ENCODE peak calls at places on chromosomes 12 and 14, in eight cellular contexts. One of them, this sample, is unnamed.

GRCh38 chr12:54993181-54993835 is 8.7 kb upstream of the TESPA1 start:
- DNase-seq in H1: no peak
- DNase-seq in mammary epithelial cell: peak; percentile 41
- DNase-seq in GM10248: peak; percentile 64
- DNase-seq in left lung: no peak
- DNase-seq in fibroblast of the aortic adventitia: peak; percentile 73
- DNase-seq in psoas muscle: no peak
- DNase-seq in AG04449: peak; percentile 4
- DNase-seq in this sample: peak; percentile 20

GRCh38 chr12:126999352-126999751 is 1267.6 kb upstream of the TMEM132C start:
- DNase-seq in mammary epithelial cell: no peak
- DNase-seq in left lung: no peak
- DNase-seq in fibroblast of the aortic adventitia: no peak
- DNase-seq in GM10248: no peak
- DNase-seq in H1: no peak
- DNase-seq in psoas muscle: no peak
- DNase-seq in AG04449: no peak
- DNase-seq in this sample: no peak

GRCh38 chr14:70087380-70087697 is 101.4 kb downstream of the SLC8A3 start:
- DNase-seq in GM10248: no peak
- DNase-seq in left lung: no peak
- DNase-seq in psoas muscle: no peak
- DNase-seq in fibroblast of the aortic adventitia: no peak
- DNase-seq in AG04449: no peak
- DNase-seq in mammary epithelial cell: no peak
- DNase-seq in H1: no peak
- DNase-seq in this sample: no peak

GRCh38 chr14:49405291-49405690 is 180.9 kb downstream of the RPS29 start:
- DNase-seq in left lung: no peak
- DNase-seq in GM10248: no peak
- DNase-seq in mammary epithelial cell: peak; percentile 43
- DNase-seq in AG04449: peak; percentile 46
- DNase-seq in H1: no peak
- DNase-seq in fibroblast of the aortic adventitia: peak; percentile 55
- DNase-seq in psoas muscle: no peak
- DNase-seq in this sample: peak; percentile 30

GRCh38 chr12:110917467-110917866 is 2.9 kb downstream of the MYL2 start:
- DNase-seq in fibroblast of the aortic adventitia: peak; percentile 80
- DNase-seq in psoas muscle: no peak
- DNase-seq in left lung: no peak
- DNase-seq in mammary epithelial cell: peak; percentile 73
- DNase-seq in GM10248: no peak
- DNase-seq in H1: no peak
- DNase-seq in AG04449: no peak
- DNase-seq in this sample: no peak

GRCh38 chr14:95348395-95349080 is 28.8 kb upstream of the CLMN start:
- DNase-seq in fibroblast of the aortic adventitia: no peak
- DNase-seq in left lung: no peak
- DNase-seq in AG04449: no peak
- DNase-seq in GM10248: no peak
- DNase-seq in psoas muscle: no peak
- DNase-seq in H1: no peak
- DNase-seq in mammary epithelial cell: no peak
- DNase-seq in this sample: no peak

GRCh38 chr14:101632520-101632919 is 71.2 kb downstream of the DIO3 start:
- DNase-seq in psoas muscle: no peak
- DNase-seq in AG04449: no peak
- DNase-seq in GM10248: no peak
- DNase-seq in fibroblast of the aortic adventitia: no peak
- DNase-seq in left lung: no peak
- DNase-seq in H1: no peak
- DNase-seq in mammary epithelial cell: no peak
- DNase-seq in this sample: no peak

GRCh38 chr12:52756281-52756960 is 20.7 kb downstream of the KRT76 start:
- DNase-seq in mammary epithelial cell: no peak
- DNase-seq in psoas muscle: no peak
- DNase-seq in fibroblast of the aortic adventitia: no peak
- DNase-seq in AG04449: no peak
- DNase-seq in GM10248: no peak
- DNase-seq in H1: no peak
- DNase-seq in left lung: no peak
- DNase-seq in this sample: no peak

GRCh38 chr14:33669111-33669510 is 281.8 kb downstream of the EGLN3 start:
- DNase-seq in fibroblast of the aortic adventitia: peak; percentile 53
- DNase-seq in H1: no peak
- DNase-seq in AG04449: no peak
- DNase-seq in mammary epithelial cell: no peak
- DNase-seq in psoas muscle: no peak
- DNase-seq in GM10248: no peak
- DNase-seq in left lung: no peak
- DNase-seq in this sample: no peak

GRCh38 chr14:102255401-102256190 is 49.4 kb downstream of the MOK start:
- DNase-seq in mammary epithelial cell: no peak
- DNase-seq in left lung: no peak
- DNase-seq in GM10248: no peak
- DNase-seq in AG04449: no peak
- DNase-seq in H1: no peak
- DNase-seq in fibroblast of the aortic adventitia: peak; percentile 86
- DNase-seq in psoas muscle: no peak
- DNase-seq in this sample: no peak

GRCh38 chr12:75713434-75713833 is 202.0 kb upstream of the KRR1 start:
- DNase-seq in mammary epithelial cell: no peak
- DNase-seq in psoas muscle: no peak
- DNase-seq in AG04449: no peak
- DNase-seq in fibroblast of the aortic adventitia: no peak
- DNase-seq in GM10248: no peak
- DNase-seq in left lung: no peak
- DNase-seq in H1: no peak
- DNase-seq in this sample: no peak

GRCh38 chr12:16602412-16602811 is 3.5 kb downstream of the LMO3 start:
- DNase-seq in left lung: no peak
- DNase-seq in GM10248: no peak
- DNase-seq in fibroblast of the aortic adventitia: no peak
- DNase-seq in AG04449: no peak
- DNase-seq in psoas muscle: no peak
- DNase-seq in H1: no peak
- DNase-seq in mammary epithelial cell: no peak
- DNase-seq in this sample: no peak

GRCh38 chr14:33692762-33693161 is 258.1 kb downstream of the EGLN3 start:
- DNase-seq in AG04449: peak; percentile 76
- DNase-seq in GM10248: no peak
- DNase-seq in mammary epithelial cell: peak; percentile 52
- DNase-seq in psoas muscle: no peak
- DNase-seq in H1: no peak
- DNase-seq in left lung: no peak
- DNase-seq in fibroblast of the aortic adventitia: peak; percentile 94
- DNase-seq in this sample: peak; percentile 66

GRCh38 chr12:123398918-123399617 is 15.1 kb downstream of the KMT5A start:
- DNase-seq in fibroblast of the aortic adventitia: no peak
- DNase-seq in left lung: no peak
- DNase-seq in psoas muscle: peak; percentile 17
- DNase-seq in AG04449: no peak
- DNase-seq in GM10248: no peak
- DNase-seq in mammary epithelial cell: no peak
- DNase-seq in H1: no peak
- DNase-seq in this sample: no peak

GRCh38 chr12:6914246-6914947 is at the start of gene ENO2:
- DNase-seq in AG04449: no peak
- DNase-seq in psoas muscle: peak; percentile 83
- DNase-seq in H1: no peak
- DNase-seq in mammary epithelial cell: no peak
- DNase-seq in left lung: peak; percentile 92
- DNase-seq in fibroblast of the aortic adventitia: peak; percentile 51
- DNase-seq in GM10248: peak; percentile 89
- DNase-seq in this sample: no peak

GRCh38 chr14:30710870-30711269 is 88.8 kb downstream of the SCFD1 start:
- DNase-seq in H1: no peak
- DNase-seq in psoas muscle: no peak
- DNase-seq in GM10248: no peak
- DNase-seq in mammary epithelial cell: no peak
- DNase-seq in fibroblast of the aortic adventitia: peak; percentile 6
- DNase-seq in AG04449: peak; percentile 23
- DNase-seq in left lung: no peak
- DNase-seq in this sample: no peak

GRCh38 chr12:6292606-6293005 is 17.9 kb upstream of the PLEKHG6 start:
- DNase-seq in H1: no peak
- DNase-seq in GM10248: no peak
- DNase-seq in AG04449: no peak
- DNase-seq in fibroblast of the aortic adventitia: peak; percentile 77
- DNase-seq in mammary epithelial cell: peak; percentile 51
- DNase-seq in left lung: no peak
- DNase-seq in psoas muscle: no peak
- DNase-seq in this sample: peak; percentile 57

DNA sequence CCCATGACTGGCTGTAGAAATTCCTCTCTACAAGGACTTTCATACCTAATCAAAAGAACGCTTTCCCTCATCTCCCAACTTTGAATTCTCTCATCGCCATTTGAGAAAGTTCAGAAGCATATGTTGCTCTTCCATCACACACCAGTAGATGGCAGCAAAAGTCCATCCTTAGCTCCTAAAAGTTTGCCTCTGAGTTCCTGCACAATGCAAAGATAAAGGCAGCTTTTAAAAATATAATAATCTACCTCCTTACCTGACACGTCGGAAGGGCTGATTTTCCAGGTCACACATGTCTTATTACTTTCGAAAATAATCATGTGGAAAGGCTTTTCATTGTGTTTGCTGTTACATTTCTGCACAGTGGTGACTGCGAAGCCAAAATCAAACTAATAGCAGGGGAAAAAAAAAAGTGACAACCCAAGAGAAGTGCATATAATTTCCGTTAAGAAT is 456.7 kb upstream of the SEL1L start:
- DNase-seq in GM10248: peak; percentile 26
- DNase-seq in mammary epithelial cell: peak; percentile 32
- DNase-seq in left lung: no peak
- DNase-seq in psoas muscle: no peak
- DNase-seq in AG04449: no peak
- DNase-seq in H1: no peak
- DNase-seq in fibroblast of the aortic adventitia: peak; percentile 62
- DNase-seq in this sample: peak; percentile 12
- TF ChIP-seq CTCF in GM10248: peak; percentile 88
- TF ChIP-seq CTCF in mammary epithelial cell: peak; percentile 93
- TF ChIP-seq CTCF in left lung: peak; percentile 72
- TF ChIP-seq CTCF in psoas muscle: peak; percentile 85
- TF ChIP-seq CTCF in AG04449: peak; percentile 60
- TF ChIP-seq CTCF in H1: no peak
- TF ChIP-seq CTCF in fibroblast of the aortic adventitia: peak; percentile 90
- TF ChIP-seq CTCF in this sample: peak; percentile 80

GRCh38 chr14:106037380-106037779 is 511.0 kb downstream of the TMEM121 start:
- DNase-seq in GM10248: no peak
- DNase-seq in mammary epithelial cell: no peak
- DNase-seq in AG04449: no peak
- DNase-seq in H1: no peak
- DNase-seq in left lung: no peak
- DNase-seq in psoas muscle: no peak
- DNase-seq in fibroblast of the aortic adventitia: no peak
- DNase-seq in this sample: no peak

GRCh38 chr14:106044949-106045596 is 518.7 kb downstream of the TMEM121 start:
- DNase-seq in left lung: peak; percentile 78
- DNase-seq in H1: no peak
- DNase-seq in GM10248: peak; percentile 65
- DNase-seq in AG04449: no peak
- DNase-seq in psoas muscle: peak; percentile 18
- DNase-seq in mammary epithelial cell: no peak
- DNase-seq in fibroblast of the aortic adventitia: no peak
- DNase-seq in this sample: no peak

GRCh38 chr14:106044515-106044914 is 518.1 kb downstream of the TMEM121 start:
- DNase-seq in GM10248: peak; percentile 32
- DNase-seq in left lung: no peak
- DNase-seq in psoas muscle: no peak
- DNase-seq in AG04449: no peak
- DNase-seq in mammary epithelial cell: no peak
- DNase-seq in fibroblast of the aortic adventitia: no peak
- DNase-seq in H1: no peak
- DNase-seq in this sample: no peak

GRCh38 chr14:106039400-106039799 is 513.0 kb downstream of the TMEM121 start:
- DNase-seq in mammary epithelial cell: no peak
- DNase-seq in left lung: no peak
- DNase-seq in H1: no peak
- DNase-seq in AG04449: no peak
- DNase-seq in GM10248: peak; percentile 22
- DNase-seq in fibroblast of the aortic adventitia: no peak
- DNase-seq in psoas muscle: no peak
- DNase-seq in this sample: no peak
- TF ChIP-seq CTCF in mammary epithelial cell: no peak
- TF ChIP-seq CTCF in left lung: peak; percentile 30
- TF ChIP-seq CTCF in H1: no peak
- TF ChIP-seq CTCF in AG04449: no peak
- TF ChIP-seq CTCF in GM10248: peak; percentile 42
- TF ChIP-seq CTCF in fibroblast of the aortic adventitia: no peak
- TF ChIP-seq CTCF in psoas muscle: no peak
- TF ChIP-seq CTCF in this sample: no peak

DNA sequence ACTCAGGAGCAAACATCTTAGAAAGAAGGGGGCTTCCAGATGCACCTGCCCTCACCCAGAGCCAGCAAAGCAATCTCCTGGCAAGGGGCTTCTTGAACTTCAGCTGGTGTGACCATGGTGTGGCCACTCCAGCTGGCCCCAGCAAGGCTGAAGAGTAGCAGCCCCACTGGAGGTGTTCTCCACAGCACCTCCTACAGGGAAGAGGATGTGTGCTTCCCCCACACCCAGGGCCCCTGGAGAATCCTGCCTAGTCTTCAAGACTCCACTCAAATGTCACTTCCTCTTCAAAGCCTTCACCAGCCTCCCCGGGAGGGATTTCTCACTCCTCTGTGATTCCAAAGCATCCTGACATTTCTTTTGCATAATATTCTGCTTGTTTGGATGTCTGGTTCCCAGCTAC is 8.5 kb downstream of the RAB15 start:
- DNase-seq in fibroblast of the aortic adventitia: no peak
- DNase-seq in H1: no peak
- DNase-seq in mammary epithelial cell: no peak
- DNase-seq in left lung: no peak
- DNase-seq in GM10248: no peak
- DNase-seq in AG04449: no peak
- DNase-seq in psoas muscle: no peak
- DNase-seq in this sample: no peak
- TF ChIP-seq CTCF in fibroblast of the aortic adventitia: no peak
- TF ChIP-seq CTCF in H1: peak; percentile 27
- TF ChIP-seq CTCF in mammary epithelial cell: no peak
- TF ChIP-seq CTCF in left lung: no peak
- TF ChIP-seq CTCF in GM10248: no peak
- TF ChIP-seq CTCF in AG04449: no peak
- TF ChIP-seq CTCF in psoas muscle: no peak
- TF ChIP-seq CTCF in this sample: no peak

DNA sequence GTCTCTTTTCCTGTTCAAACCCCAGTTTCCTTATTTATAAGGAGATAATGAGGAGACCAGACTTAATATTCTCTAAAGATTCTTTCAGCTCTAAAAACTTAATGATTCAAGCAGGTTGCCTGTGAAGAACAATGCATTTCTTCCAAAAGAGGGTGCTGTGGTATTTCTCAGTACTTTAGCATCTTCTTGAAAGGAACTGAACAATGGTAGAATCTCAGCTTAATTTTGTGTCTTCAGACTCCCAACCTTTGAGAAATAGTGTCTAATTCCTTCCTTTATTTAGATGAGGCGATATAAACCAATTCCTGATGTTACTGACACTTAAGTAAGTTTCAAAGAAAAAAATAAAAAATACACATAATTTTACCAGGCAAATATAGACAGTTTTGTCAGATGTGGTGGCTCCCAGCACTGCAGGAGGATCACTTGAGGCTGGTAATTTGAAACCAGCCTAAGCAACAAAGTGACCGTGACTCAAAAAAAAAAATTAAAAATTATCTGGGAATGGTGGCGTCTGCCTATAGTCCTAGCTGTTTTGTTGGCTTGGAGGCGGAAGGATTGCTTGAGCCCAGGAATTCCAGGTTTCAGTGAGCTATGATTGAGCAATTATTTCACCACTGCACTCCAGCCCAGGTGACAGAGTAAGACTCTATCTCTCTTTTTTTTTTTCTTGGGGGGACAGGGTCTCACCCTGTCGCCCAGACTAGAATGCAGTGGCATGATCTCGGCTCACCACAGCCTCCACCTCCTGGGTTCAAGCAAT is 76.9 kb upstream of the PSMA6 start:
- DNase-seq in mammary epithelial cell: peak; percentile 31
- DNase-seq in AG04449: peak; percentile 29
- DNase-seq in H1: no peak
- DNase-seq in GM10248: peak; percentile 35
- DNase-seq in fibroblast of the aortic adventitia: peak; percentile 84
- DNase-seq in left lung: no peak
- DNase-seq in psoas muscle: no peak
- DNase-seq in this sample: peak; percentile 41
- TF ChIP-seq CTCF in mammary epithelial cell: peak; percentile 51
- TF ChIP-seq CTCF in AG04449: peak; percentile 45
- TF ChIP-seq CTCF in H1: no peak
- TF ChIP-seq CTCF in GM10248: peak; percentile 58
- TF ChIP-seq CTCF in fibroblast of the aortic adventitia: peak; percentile 58
- TF ChIP-seq CTCF in left lung: peak; percentile 50
- TF ChIP-seq CTCF in psoas muscle: peak; percentile 44
- TF ChIP-seq CTCF in this sample: peak; percentile 62